ENCODE peak calls at places on chromosomes 1 and 21, in nine cellular contexts. One of them, this sample, is unnamed.
A peak's percentile ranks its signal among the peaks of the same experiment; 100 is the strongest.

GRCh38 chr1:75502776-75503175 is 108.1 kb downstream of the SLC44A5 start:
- DNase-seq in upper lobe of right lung: no peak
- DNase-seq in adrenal gland: no peak
- DNase-seq in brain microvascular endothelial cell: no peak
- DNase-seq in coronary artery: no peak
- DNase-seq in tibial artery: no peak
- DNase-seq in CD8-positive, alpha-beta T cell: no peak
- DNase-seq in GM23248: peak; percentile 0
- DNase-seq in heart right ventricle: no peak
- DNase-seq in this sample: no peak

GRCh38 chr1:39326836-39327235 is 122.3 kb downstream of the MACF1 start:
- DNase-seq in upper lobe of right lung: no peak
- DNase-seq in adrenal gland: no peak
- DNase-seq in brain microvascular endothelial cell: no peak
- DNase-seq in coronary artery: no peak
- DNase-seq in tibial artery: no peak
- DNase-seq in CD8-positive, alpha-beta T cell: no peak
- DNase-seq in GM23248: peak; percentile 16
- DNase-seq in heart right ventricle: no peak
- DNase-seq in this sample: no peak

GRCh38 chr1:108107658-108108057 is 92.5 kb downstream of the SLC25A24 start:
- DNase-seq in upper lobe of right lung: no peak
- DNase-seq in adrenal gland: no peak
- DNase-seq in brain microvascular endothelial cell: peak; percentile 80
- DNase-seq in coronary artery: no peak
- DNase-seq in tibial artery: no peak
- DNase-seq in CD8-positive, alpha-beta T cell: no peak
- DNase-seq in GM23248: peak; percentile 88
- DNase-seq in heart right ventricle: no peak
- DNase-seq in this sample: peak; percentile 3

GRCh38 chr21:22421416-22422190 is 1423.4 kb downstream of the NCAM2 start:
- DNase-seq in upper lobe of right lung: no peak
- DNase-seq in adrenal gland: no peak
- DNase-seq in brain microvascular endothelial cell: no peak
- DNase-seq in coronary artery: no peak
- DNase-seq in tibial artery: no peak
- DNase-seq in CD8-positive, alpha-beta T cell: no peak
- DNase-seq in GM23248: no peak
- DNase-seq in heart right ventricle: no peak
- DNase-seq in this sample: peak; percentile 55

GRCh38 chr1:67684526-67685066 is 405 bp upstream of the GADD45A start:
- DNase-seq in upper lobe of right lung: no peak
- DNase-seq in adrenal gland: no peak
- DNase-seq in brain microvascular endothelial cell: no peak
- DNase-seq in coronary artery: no peak
- DNase-seq in tibial artery: no peak
- DNase-seq in CD8-positive, alpha-beta T cell: no peak
- DNase-seq in GM23248: no peak
- DNase-seq in heart right ventricle: no peak
- DNase-seq in this sample: peak; percentile 4

GRCh38 chr1:107991371-107992066 is 26.5 kb upstream of the VAV3 start:
- DNase-seq in upper lobe of right lung: no peak
- DNase-seq in adrenal gland: no peak
- DNase-seq in brain microvascular endothelial cell: peak; percentile 14
- DNase-seq in coronary artery: no peak
- DNase-seq in tibial artery: no peak
- DNase-seq in CD8-positive, alpha-beta T cell: no peak
- DNase-seq in GM23248: peak; percentile 84
- DNase-seq in heart right ventricle: no peak
- DNase-seq in this sample: no peak

GRCh38 chr1:229059671-229060079 is 211.2 kb upstream of the RAB4A start:
- DNase-seq in upper lobe of right lung: no peak
- DNase-seq in adrenal gland: peak; percentile 56
- DNase-seq in brain microvascular endothelial cell: peak; percentile 2
- DNase-seq in coronary artery: no peak
- DNase-seq in tibial artery: peak; percentile 57
- DNase-seq in CD8-positive, alpha-beta T cell: no peak
- DNase-seq in GM23248: peak; percentile 23
- DNase-seq in heart right ventricle: peak; percentile 35
- DNase-seq in this sample: no peak

GRCh38 chr1:48772221-48772620 is 4.5 kb downstream of the BEND5 start:
- DNase-seq in upper lobe of right lung: no peak
- DNase-seq in adrenal gland: no peak
- DNase-seq in brain microvascular endothelial cell: no peak
- DNase-seq in coronary artery: no peak
- DNase-seq in tibial artery: no peak
- DNase-seq in CD8-positive, alpha-beta T cell: no peak
- DNase-seq in GM23248: no peak
- DNase-seq in heart right ventricle: no peak
- DNase-seq in this sample: no peak

GRCh38 chr1:20483833-20484525 is 2.0 kb downstream of the CAMK2N1 start:
- DNase-seq in upper lobe of right lung: peak; percentile 48
- DNase-seq in adrenal gland: peak; percentile 41
- DNase-seq in brain microvascular endothelial cell: no peak
- DNase-seq in coronary artery: no peak
- DNase-seq in tibial artery: no peak
- DNase-seq in CD8-positive, alpha-beta T cell: no peak
- DNase-seq in GM23248: peak; percentile 55
- DNase-seq in heart right ventricle: no peak
- DNase-seq in this sample: no peak

GRCh38 chr1:214570442-214570841 is 19.0 kb upstream of the PTPN14 start:
- DNase-seq in upper lobe of right lung: no peak
- DNase-seq in adrenal gland: no peak
- DNase-seq in brain microvascular endothelial cell: peak; percentile 57
- DNase-seq in coronary artery: no peak
- DNase-seq in tibial artery: no peak
- DNase-seq in CD8-positive, alpha-beta T cell: no peak
- DNase-seq in GM23248: peak; percentile 82
- DNase-seq in heart right ventricle: no peak
- DNase-seq in this sample: no peak

GRCh38 chr1:1068374-1069060 is 5.6 kb downstream of the RNF223 start:
- DNase-seq in upper lobe of right lung: peak; percentile 88
- DNase-seq in adrenal gland: no peak
- DNase-seq in brain microvascular endothelial cell: no peak
- DNase-seq in coronary artery: no peak
- DNase-seq in tibial artery: no peak
- DNase-seq in CD8-positive, alpha-beta T cell: peak; percentile 69
- DNase-seq in GM23248: no peak
- DNase-seq in heart right ventricle: no peak
- DNase-seq in this sample: peak; percentile 64

GRCh38 chr21:45819478-45820170 is 161.9 kb upstream of the COL6A1 start:
- DNase-seq in upper lobe of right lung: no peak
- DNase-seq in adrenal gland: no peak
- DNase-seq in brain microvascular endothelial cell: no peak
- DNase-seq in coronary artery: no peak
- DNase-seq in tibial artery: no peak
- DNase-seq in CD8-positive, alpha-beta T cell: no peak
- DNase-seq in GM23248: no peak
- DNase-seq in heart right ventricle: no peak
- DNase-seq in this sample: no peak

GRCh38 chr1:2242814-2243725 is 15.0 kb downstream of the SKI start:
- DNase-seq in upper lobe of right lung: no peak
- DNase-seq in adrenal gland: no peak
- DNase-seq in brain microvascular endothelial cell: no peak
- DNase-seq in coronary artery: peak; percentile 70
- DNase-seq in tibial artery: peak; percentile 29
- DNase-seq in CD8-positive, alpha-beta T cell: no peak
- DNase-seq in GM23248: peak; percentile 57
- DNase-seq in heart right ventricle: no peak
- DNase-seq in this sample: no peak

GRCh38 chr1:3564921-3565831 is 46.1 kb downstream of the MEGF6 start:
- DNase-seq in upper lobe of right lung: no peak
- DNase-seq in adrenal gland: no peak
- DNase-seq in brain microvascular endothelial cell: no peak
- DNase-seq in coronary artery: no peak
- DNase-seq in tibial artery: no peak
- DNase-seq in CD8-positive, alpha-beta T cell: peak; percentile 68
- DNase-seq in GM23248: peak; percentile 49
- DNase-seq in heart right ventricle: no peak
- DNase-seq in this sample: peak; percentile 44

GRCh38 chr1:220631238-220631842 is 58.8 kb upstream of the C1orf115 start:
- DNase-seq in upper lobe of right lung: no peak
- DNase-seq in adrenal gland: no peak
- DNase-seq in brain microvascular endothelial cell: no peak
- DNase-seq in coronary artery: no peak
- DNase-seq in tibial artery: no peak
- DNase-seq in CD8-positive, alpha-beta T cell: no peak
- DNase-seq in GM23248: no peak
- DNase-seq in heart right ventricle: no peak
- DNase-seq in this sample: no peak

GRCh38 chr1:200179126-200179780 is 151.7 kb downstream of the NR5A2 start:
- DNase-seq in upper lobe of right lung: no peak
- DNase-seq in adrenal gland: no peak
- DNase-seq in brain microvascular endothelial cell: peak; percentile 36
- DNase-seq in coronary artery: no peak
- DNase-seq in tibial artery: no peak
- DNase-seq in CD8-positive, alpha-beta T cell: no peak
- DNase-seq in GM23248: peak; percentile 77
- DNase-seq in heart right ventricle: no peak
- DNase-seq in this sample: no peak

GRCh38 chr21:42276076-42276475 is 39.1 kb downstream of the TFF3 start:
- DNase-seq in upper lobe of right lung: no peak
- DNase-seq in adrenal gland: no peak
- DNase-seq in brain microvascular endothelial cell: no peak
- DNase-seq in coronary artery: no peak
- DNase-seq in tibial artery: no peak
- DNase-seq in CD8-positive, alpha-beta T cell: no peak
- DNase-seq in GM23248: no peak
- DNase-seq in heart right ventricle: no peak
- DNase-seq in this sample: no peak

GRCh38 chr21:42272109-42272962 is 42.9 kb downstream of the TFF3 start:
- DNase-seq in upper lobe of right lung: no peak
- DNase-seq in adrenal gland: no peak
- DNase-seq in brain microvascular endothelial cell: no peak
- DNase-seq in coronary artery: no peak
- DNase-seq in tibial artery: no peak
- DNase-seq in CD8-positive, alpha-beta T cell: no peak
- DNase-seq in GM23248: no peak
- DNase-seq in heart right ventricle: no peak
- DNase-seq in this sample: no peak

GRCh38 chr21:42269382-42269781 is 45.8 kb downstream of the TFF3 start:
- DNase-seq in upper lobe of right lung: no peak
- DNase-seq in adrenal gland: no peak
- DNase-seq in brain microvascular endothelial cell: no peak
- DNase-seq in coronary artery: no peak
- DNase-seq in tibial artery: no peak
- DNase-seq in CD8-positive, alpha-beta T cell: no peak
- DNase-seq in GM23248: no peak
- DNase-seq in heart right ventricle: no peak
- DNase-seq in this sample: no peak

GRCh38 chr21:42272984-42273600 is 42.1 kb downstream of the TFF3 start:
- DNase-seq in upper lobe of right lung: no peak
- DNase-seq in adrenal gland: peak; percentile 33
- DNase-seq in brain microvascular endothelial cell: no peak
- DNase-seq in coronary artery: no peak
- DNase-seq in tibial artery: no peak
- DNase-seq in CD8-positive, alpha-beta T cell: no peak
- DNase-seq in GM23248: no peak
- DNase-seq in heart right ventricle: no peak
- DNase-seq in this sample: no peak

GRCh38 chr21:42271065-42271464 is 44.1 kb downstream of the TFF3 start:
- DNase-seq in upper lobe of right lung: no peak
- DNase-seq in adrenal gland: no peak
- DNase-seq in brain microvascular endothelial cell: no peak
- DNase-seq in coronary artery: no peak
- DNase-seq in tibial artery: no peak
- DNase-seq in CD8-positive, alpha-beta T cell: no peak
- DNase-seq in GM23248: no peak
- DNase-seq in heart right ventricle: no peak
- DNase-seq in this sample: no peak
- H3K27ac ChIP-seq in upper lobe of right lung: no peak overlapping the region
- H3K27ac ChIP-seq in adrenal gland: no peak overlapping the region
- H3K27ac ChIP-seq in brain microvascular endothelial cell: no peak overlapping the region
- H3K27ac ChIP-seq in coronary artery: no peak overlapping the region
- H3K27ac ChIP-seq in tibial artery: no peak overlapping the region
- H3K27ac ChIP-seq in CD8-positive, alpha-beta T cell: no peak overlapping the region
- H3K27ac ChIP-seq in GM23248: no peak overlapping the region
- H3K27ac ChIP-seq in heart right ventricle: no peak overlapping the region
- H3K27ac ChIP-seq in this sample: no peak overlapping the region

GRCh38 chr1:224205438-224205840 is 22.4 kb downstream of the DEGS1 start:
- DNase-seq in upper lobe of right lung: no peak
- DNase-seq in adrenal gland: no peak
- DNase-seq in brain microvascular endothelial cell: peak; percentile 57
- DNase-seq in coronary artery: no peak
- DNase-seq in tibial artery: no peak
- DNase-seq in CD8-positive, alpha-beta T cell: no peak
- DNase-seq in GM23248: peak; percentile 88
- DNase-seq in heart right ventricle: no peak
- DNase-seq in this sample: no peak
- H3K27ac ChIP-seq in upper lobe of right lung: peak overlapping the region; percentile 63
- H3K27ac ChIP-seq in adrenal gland: no peak overlapping the region
- H3K27ac ChIP-seq in brain microvascular endothelial cell: peak overlapping the region; percentile 36
- H3K27ac ChIP-seq in coronary artery: peak overlapping the region; percentile 74
- H3K27ac ChIP-seq in tibial artery: no peak overlapping the region
- H3K27ac ChIP-seq in CD8-positive, alpha-beta T cell: no peak overlapping the region
- H3K27ac ChIP-seq in GM23248: peak overlapping the region; percentile 86
- H3K27ac ChIP-seq in heart right ventricle: no peak overlapping the region
- H3K27ac ChIP-seq in this sample: no peak overlapping the region

DNA sequence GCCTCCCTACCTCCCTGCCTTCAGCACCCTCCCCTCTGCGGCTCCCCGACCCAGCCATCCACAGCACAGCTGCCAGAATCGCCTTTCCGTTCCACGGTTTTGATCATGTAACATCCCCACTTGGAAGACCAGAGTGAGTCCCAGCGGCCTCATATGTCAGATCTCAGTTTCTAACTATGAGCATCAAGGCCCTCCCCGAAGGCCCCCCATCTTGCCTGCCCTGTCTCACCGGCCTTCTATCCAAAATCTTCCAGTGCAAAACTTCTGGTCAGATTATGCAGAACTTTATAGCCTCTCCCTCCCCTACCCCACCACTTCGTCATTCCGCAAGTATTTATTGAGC is 20.3 kb upstream of the LMX1A start:
- DNase-seq in upper lobe of right lung: no peak
- DNase-seq in adrenal gland: no peak
- DNase-seq in brain microvascular endothelial cell: no peak
- DNase-seq in coronary artery: no peak
- DNase-seq in tibial artery: no peak
- DNase-seq in CD8-positive, alpha-beta T cell: no peak
- DNase-seq in GM23248: no peak
- DNase-seq in heart right ventricle: no peak
- DNase-seq in this sample: no peak
- H3K27ac ChIP-seq in upper lobe of right lung: peak overlapping the region; percentile 77
- H3K27ac ChIP-seq in adrenal gland: no peak overlapping the region
- H3K27ac ChIP-seq in brain microvascular endothelial cell: no peak overlapping the region
- H3K27ac ChIP-seq in coronary artery: peak overlapping the region; percentile 73
- H3K27ac ChIP-seq in tibial artery: peak overlapping the region; percentile 57
- H3K27ac ChIP-seq in CD8-positive, alpha-beta T cell: no peak overlapping the region
- H3K27ac ChIP-seq in GM23248: peak overlapping the region; percentile 92
- H3K27ac ChIP-seq in heart right ventricle: peak overlapping the region; percentile 94
- H3K27ac ChIP-seq in this sample: no peak overlapping the region

DNA sequence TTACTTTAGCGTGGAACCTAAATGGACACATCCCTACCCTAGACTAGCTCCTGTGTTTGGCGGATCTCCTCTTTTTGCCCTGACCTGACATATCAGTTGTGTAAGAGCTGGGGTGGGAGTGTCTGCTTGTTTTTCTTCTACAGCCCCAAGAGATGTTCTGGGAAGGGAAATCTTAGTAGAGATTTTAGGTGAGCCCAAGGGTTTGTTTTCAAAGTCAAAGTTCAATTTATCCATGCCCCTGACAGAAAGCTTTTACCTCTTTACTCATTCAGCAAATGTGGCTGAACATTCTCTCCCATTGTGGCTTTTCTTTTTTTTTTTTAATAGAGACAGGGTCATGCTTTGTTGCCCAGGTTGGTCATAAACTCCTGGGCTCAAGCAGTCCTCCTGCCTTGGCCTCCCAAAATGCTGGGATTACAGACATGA is 7.3 kb upstream of the TARS2 start:
- DNase-seq in upper lobe of right lung: no peak
- DNase-seq in adrenal gland: no peak
- DNase-seq in brain microvascular endothelial cell: no peak
- DNase-seq in coronary artery: no peak
- DNase-seq in tibial artery: no peak
- DNase-seq in CD8-positive, alpha-beta T cell: no peak
- DNase-seq in GM23248: no peak
- DNase-seq in heart right ventricle: no peak
- DNase-seq in this sample: no peak
- H3K27ac ChIP-seq in upper lobe of right lung: no peak overlapping the region
- H3K27ac ChIP-seq in adrenal gland: no peak overlapping the region
- H3K27ac ChIP-seq in brain microvascular endothelial cell: no peak overlapping the region
- H3K27ac ChIP-seq in coronary artery: no peak overlapping the region
- H3K27ac ChIP-seq in tibial artery: no peak overlapping the region
- H3K27ac ChIP-seq in CD8-positive, alpha-beta T cell: no peak overlapping the region
- H3K27ac ChIP-seq in GM23248: no peak overlapping the region
- H3K27ac ChIP-seq in heart right ventricle: no peak overlapping the region
- H3K27ac ChIP-seq in this sample: no peak overlapping the region